ENCODE peak calls at places on chromosomes 2 and 18, in eight cellular contexts. L is DMS 273 treated with DMSO at 0.1 percent for 48 hours; J is ovary; B is NCI-H345; F is skeletal muscle cell; M is stimulated activated CD8-positive, alpha-beta memory T cell treated with anti-CD3 and anti-CD28 coated beads, Interleukin-4, amount 100 ng/mL, for 4 hours; W is HuH-7.5; R is left ventricle myocardium superior. U is an unnamed sample.

GRCh38 chr2:206231669-206232286 is 42.7 kb upstream of the ZDBF2 start:
- DNase-seq in W (no peak), B (no peak), R (no peak), M (no peak), J (no peak), L (no peak), F (no peak), U (no peak)

GRCh38 chr2:30243231-30243630 is 11.9 kb downstream of the LBH start:
- DNase-seq in B (no peak), W (no peak), F (no peak), M (no peak), L (no peak), R (no peak), J (no peak), U (no peak)

GRCh38 chr18:44912740-44913478 is 232.2 kb downstream of the SETBP1 start:
- DNase-seq in M (no peak), R (no peak), W (no peak), F (no peak), J (no peak), L (no peak), B (no peak), U (no peak)

GRCh38 chr2:74865770-74866674 is 32.1 kb downstream of the HK2 start:
- DNase-seq in M (no peak), B (no peak), L (no peak), F (no peak), J (no peak), W (no peak), R (no peak), U (no peak)

GRCh38 chr2:15923597-15923996 is 16.8 kb upstream of the MYCN start:
- DNase-seq in M (no peak), B (no peak), R (no peak), L (no peak), J (no peak), W (no peak), F (no peak), U (no peak)

GRCh38 chr18:40347261-40347660 is 1607.8 kb upstream of the PIK3C3 start:
- DNase-seq in F (no peak), J (no peak), M (no peak), L (no peak), R (no peak), B (no peak), W (no peak), U (no peak)

GRCh38 chr2:167825664-167826063 is 421.7 kb downstream of the STK39 start:
- DNase-seq in F (no peak), L (no peak), W (no peak), R (no peak), M (no peak), B (no peak), J (no peak), U (no peak)

GRCh38 chr2:58063641-58064040 is 17.0 kb downstream of the VRK2 start:
- DNase-seq in J (no peak), B (no peak), R (no peak), M (no peak), F (peak), W (no peak), L (no peak), U (no peak)

GRCh38 chr2:224722250-224722649 is 6.1 kb upstream of the CCDC195 start:
- DNase-seq in B (no peak), L (no peak), F (peak), R (no peak), J (no peak), W (no peak), M (no peak), U (no peak)

GRCh38 chr2:62768615-62769014 is 63.1 kb downstream of the EHBP1 start:
- DNase-seq in M (no peak), R (no peak), F (no peak), W (no peak), L (no peak), J (no peak), B (no peak), U (no peak)

GRCh38 chr18:48820483-48821250 is 130.1 kb downstream of the SMAD7 start:
- DNase-seq in M (no peak), L (no peak), B (no peak), W (no peak), J (peak), R (no peak), F (no peak), U (no peak)